ENCODE peak calls at places on chromosome 7, in seven cellular contexts. V is sigmoid colon; F is tibial artery; J is spleen; D is CD8-positive, alpha-beta T cell; C is ovary; B is neural progenitor cell. P is an unnamed sample. For H3K4me1, the result is how much of the 10 kb centered on the place peaks cover.

GRCh38 chr7:139496528-139496927 is 13.1 kb upstream of the KLRG2 start:
- DNase-seq in V (no peak), F (no peak), J (no peak), D (no peak), C (no peak), B (no peak), P (no peak)

GRCh38 chr7:157544980-157545680 is 208.3 kb downstream of the DNAJB6 start:
- DNase-seq in V (peak), F (peak), J (peak), D (no peak), C (peak), B (no peak), P (no peak)

GRCh38 chr7:98423043-98423442 is 22.2 kb upstream of the BAIAP2L1 start:
- DNase-seq in V (no peak), F (no peak), J (no peak), D (no peak), C (no peak), B (no peak), P (no peak)

GRCh38 chr7:120110169-120110568 is 162.8 kb upstream of the KCND2 start:
- DNase-seq in V (no peak), F (no peak), J (no peak), D (no peak), C (no peak), B (no peak), P (no peak)

GRCh38 chr7:16594061-16594460 is 51.5 kb downstream of the ANKMY2 start:
- DNase-seq in V (no peak), F (no peak), J (no peak), D (no peak), C (no peak), B (no peak), P (no peak)

GRCh38 chr7:102895602-102896001 is 17.2 kb upstream of the LRRC17 start:
- DNase-seq in V (no peak), F (no peak), J (no peak), D (no peak), C (no peak), B (no peak), P (no peak)

GRCh38 chr7:42720871-42721835 is 190.7 kb downstream of the C7orf25 start:
- DNase-seq in V (no peak), F (no peak), J (no peak), D (no peak), C (no peak), B (peak), P (no peak)

GRCh38 chr7:135856356-135857144 is 107.9 kb upstream of the FAM180A start:
- DNase-seq in V (no peak), F (no peak), J (no peak), D (no peak), C (no peak), B (no peak), P (no peak)

GRCh38 chr7:3955751-3956696 is 655.0 kb downstream of the SDK1 start:
- DNase-seq in V (no peak), F (no peak), J (no peak), D (no peak), C (no peak), B (no peak), P (no peak)

GRCh38 chr7:16564909-16565426 is 38.3 kb downstream of the LRRC72 start:
- DNase-seq in V (no peak), F (no peak), J (no peak), D (no peak), C (no peak), B (peak), P (no peak)

GRCh38 chr7:157490465-157490912 is 153.7 kb downstream of the DNAJB6 start:
- DNase-seq in V (peak), F (no peak), J (peak), D (peak), C (no peak), B (no peak), P (no peak)

GRCh38 chr7:149321978-149322541 is 60.1 kb downstream of the ZNF783 start:
- DNase-seq in V (no peak), F (no peak), J (no peak), D (no peak), C (no peak), B (no peak), P (no peak)

GRCh38 chr7:6242561-6242960 is 29.9 kb downstream of the CYTH3 start:
- DNase-seq in V (no peak), F (no peak), J (no peak), D (no peak), C (no peak), B (no peak), P (no peak)

GRCh38 chr7:99024066-99024465 is 119.8 kb downstream of the SMURF1 start:
- DNase-seq in V (no peak), F (no peak), J (no peak), D (no peak), C (no peak), B (no peak), P (no peak)

GRCh38 chr7:33143996-33144718 is 14.8 kb downstream of the BBS9 start:
- DNase-seq in V (no peak), F (no peak), J (no peak), D (no peak), C (no peak), B (no peak), P (no peak)

GRCh38 chr7:4794591-4795350 is 19.3 kb downstream of the AP5Z1 start:
- DNase-seq in V (peak), F (no peak), J (no peak), D (no peak), C (no peak), B (no peak), P (no peak)

GRCh38 chr7:107799645-107800264 is 3.3 kb downstream of the SLC26A3 start:
- DNase-seq in V (no peak), F (no peak), J (no peak), D (no peak), C (no peak), B (no peak), P (no peak)

GRCh38 chr7:85685901-85686300 is 499.0 kb upstream of the SEMA3D start:
- DNase-seq in V (no peak), F (no peak), J (no peak), D (no peak), C (no peak), B (no peak), P (no peak)

GRCh38 chr7:131895541-131896173 is 339.2 kb upstream of the PODXL start:
- DNase-seq in V (no peak), F (no peak), J (no peak), D (no peak), C (no peak), B (no peak), P (no peak)

GRCh38 chr7:148261996-148262688 is 328.4 kb upstream of the C7orf33 start:
- DNase-seq in V (no peak), F (no peak), J (no peak), D (no peak), C (no peak), B (peak), P (no peak)

GRCh38 chr7:128827971-128828711 is 2.1 kb upstream of the FLNC start:
- DNase-seq in V (peak), F (no peak), J (no peak), D (no peak), C (no peak), B (peak), P (peak)
- H3K4me3 ChIP-seq in V (no peak), F (no peak), J (no peak), D (no peak), C (no peak), B (no peak), P (peak)

GRCh38 chr7:35422715-35423114 is 168.8 kb upstream of the TBX20 start:
- DNase-seq in V (no peak), F (no peak), J (no peak), D (no peak), C (no peak), B (no peak), P (no peak)
- H3K27ac ChIP-seq in V (no peak), F (no peak), J (no peak), D (no peak), C (no peak), B (no peak), P (no peak)

DNA sequence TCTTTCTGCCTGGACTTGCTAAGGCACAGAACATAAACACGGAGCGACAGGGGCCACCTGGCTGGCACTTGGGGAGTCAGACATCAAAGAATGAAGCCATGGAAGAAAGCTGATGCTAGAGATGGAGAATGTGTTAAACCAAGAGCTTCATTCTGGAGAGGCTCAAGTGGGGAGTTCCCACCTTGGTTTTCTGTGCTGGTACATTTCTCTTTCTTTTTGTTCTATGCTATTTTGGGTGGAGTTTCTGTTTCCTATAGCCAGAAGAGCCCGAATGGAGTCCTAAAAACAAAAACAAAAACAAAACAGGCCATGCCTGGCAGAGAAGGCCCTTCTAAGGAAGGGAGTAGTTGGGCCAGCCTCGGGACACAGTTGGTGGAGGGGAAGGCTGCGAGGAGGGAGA is 148.4 kb upstream of the PRR15 start:
- DNase-seq in V (no peak), F (no peak), J (no peak), D (no peak), C (no peak), B (no peak), P (no peak)
- H3K4me1 ChIP-seq in V (under half), F (under half), J (under half), D (under half), C (under half), B (under half), P (under half)

GRCh38 chr7:74246497-74246896 is 7.7 kb downstream of the RFC2 start:
- DNase-seq in V (no peak), F (no peak), J (no peak), D (no peak), C (no peak), B (no peak), P (no peak)
- H3K4me3 ChIP-seq in V (no peak), F (no peak), J (no peak), D (no peak), C (no peak), B (no peak), P (no peak)

DNA sequence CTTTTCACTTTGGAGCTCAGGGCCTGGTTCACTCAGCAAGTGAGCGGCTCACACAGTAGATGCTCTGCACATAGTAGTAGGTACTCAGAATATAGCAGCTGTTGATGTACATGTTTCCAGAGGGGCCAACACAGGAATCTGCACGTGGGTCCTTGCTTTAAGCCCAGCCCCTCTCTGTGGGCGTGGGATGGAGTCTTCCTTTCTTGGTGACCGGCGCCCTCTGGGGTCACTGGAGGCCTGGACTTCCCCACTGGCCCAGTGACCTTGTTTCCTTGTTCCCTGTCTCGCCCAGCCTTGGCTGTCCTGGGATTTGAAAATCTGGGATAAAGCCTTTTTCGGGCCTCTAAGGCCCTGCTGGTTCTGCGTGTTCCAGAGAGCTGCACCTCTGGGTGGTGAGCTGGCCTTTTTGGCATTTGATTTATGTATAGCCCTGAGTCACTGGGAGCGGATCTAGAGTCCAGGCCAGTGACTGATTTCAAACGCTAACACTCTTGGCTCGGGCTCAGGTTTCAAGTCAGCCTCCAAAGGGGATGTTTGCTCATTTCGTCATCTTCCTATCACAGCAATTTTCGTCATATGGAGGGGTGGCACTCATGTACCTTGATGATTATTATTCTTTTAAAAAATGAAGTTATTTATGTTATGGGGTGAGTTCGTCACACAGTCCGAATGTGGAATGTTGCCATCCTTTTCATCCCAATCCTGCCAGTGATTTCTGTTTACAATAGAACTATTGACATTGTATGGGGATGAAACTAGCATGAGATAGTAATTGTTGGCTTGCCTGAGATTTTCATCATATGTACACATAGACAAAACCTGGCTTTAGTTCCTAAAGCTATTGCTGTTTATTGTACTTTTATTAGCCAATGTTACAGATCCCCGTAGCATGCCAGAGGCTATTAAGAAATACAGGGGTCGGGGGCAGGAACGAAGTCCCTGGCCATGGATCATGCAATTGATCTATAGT is 65.5 kb downstream of the CUX1 start:
- DNase-seq in V (peak), F (peak), J (no peak), D (no peak), C (peak), B (peak), P (peak)
- H3K27ac ChIP-seq in V (peak), F (peak), J (peak), D (no peak), C (no peak), B (no peak), P (peak)

DNA sequence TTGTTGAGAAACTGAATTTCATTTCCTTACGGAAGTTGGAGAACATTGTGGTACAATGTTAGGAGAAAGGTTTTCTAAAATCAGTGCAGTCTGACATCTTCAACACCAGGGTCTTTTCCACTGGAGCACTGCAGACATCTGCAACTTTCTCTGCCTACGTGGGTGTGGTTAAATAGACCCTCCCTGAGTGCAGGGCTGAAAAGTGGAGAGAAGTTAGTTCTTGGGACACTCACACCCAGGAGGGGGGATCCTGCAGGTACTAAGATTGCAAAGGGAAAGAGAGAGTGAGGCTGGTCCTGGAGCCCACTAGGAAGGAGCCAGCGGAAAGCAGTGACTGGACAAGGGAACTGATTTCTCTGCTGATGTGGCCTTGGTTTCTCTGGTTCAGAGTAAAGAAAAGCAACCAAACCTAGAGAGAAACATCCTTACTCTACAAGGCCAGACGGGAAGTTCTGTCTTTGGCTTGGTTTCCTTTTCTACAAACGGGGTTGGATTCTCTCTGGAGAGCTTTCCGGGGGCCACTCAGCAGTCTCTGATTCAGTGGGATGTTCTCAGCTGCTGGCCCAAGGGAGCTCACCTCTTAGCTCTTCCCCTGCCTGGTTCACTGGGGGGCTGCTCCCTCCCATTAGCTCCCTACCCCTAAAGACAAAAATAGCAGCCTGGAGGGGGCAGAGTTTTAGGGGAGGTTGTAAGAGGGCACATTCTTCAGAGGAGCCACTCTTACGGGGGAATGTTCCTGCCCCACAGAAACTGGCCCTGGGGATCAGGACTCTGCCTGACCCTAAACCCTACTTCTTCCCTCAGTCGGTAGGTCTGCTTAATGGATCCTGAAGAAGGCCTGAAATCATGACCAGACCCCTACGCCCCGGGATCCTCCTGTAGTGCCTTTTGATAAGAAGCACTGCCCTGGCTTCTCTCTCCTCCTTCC is 2.7 kb downstream of the UPP1 start:
- DNase-seq in V (no peak), F (no peak), J (peak), D (no peak), C (no peak), B (no peak), P (no peak)
- H3K4me1 ChIP-seq in V (under half), F (under half), J (half or more), D (half or more), C (under half), B (under half), P (under half)

DNA sequence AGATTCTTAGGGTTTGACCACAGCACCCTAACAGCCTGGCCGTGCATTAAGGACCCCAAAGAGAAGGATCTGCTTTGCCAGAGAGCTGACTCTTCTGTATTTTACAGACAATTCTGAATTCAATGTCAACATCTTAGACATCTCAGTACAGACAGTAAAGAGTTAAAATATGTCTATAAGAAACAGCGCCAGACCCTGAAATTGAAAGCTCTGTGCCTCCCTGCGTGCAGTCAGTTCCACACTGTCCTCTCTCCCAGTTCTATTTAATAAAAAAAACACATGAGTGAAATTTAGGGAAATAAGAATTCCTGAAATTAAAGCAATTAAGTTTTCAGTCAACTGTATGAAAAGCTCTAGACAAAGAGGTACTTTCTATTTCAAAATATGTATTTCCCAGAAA is 45.1 kb downstream of the MET start:
- DNase-seq in V (no peak), F (no peak), J (no peak), D (no peak), C (no peak), B (no peak), P (no peak)
- H3K4me3 ChIP-seq in V (no peak), F (no peak), J (no peak), D (no peak), C (no peak), B (no peak), P (peak)

GRCh38 chr7:142298631-142299030 is 40.8 kb upstream of the PRSS58 start:
- DNase-seq in V (no peak), F (no peak), J (no peak), D (no peak), C (no peak), B (no peak), P (no peak)

GRCh38 chr7:142299226-142299625 is 41.4 kb upstream of the PRSS58 start:
- DNase-seq in V (no peak), F (no peak), J (no peak), D (no peak), C (no peak), B (no peak), P (no peak)

GRCh38 chr7:142300689-142301088 is 42.8 kb upstream of the PRSS58 start:
- DNase-seq in V (no peak), F (no peak), J (no peak), D (no peak), C (no peak), B (peak), P (no peak)

GRCh38 chr7:142301299-142301698 is 43.4 kb upstream of the PRSS58 start:
- DNase-seq in V (no peak), F (no peak), J (no peak), D (no peak), C (no peak), B (no peak), P (no peak)

GRCh38 chr7:142298009-142298408 is 40.2 kb upstream of the PRSS58 start:
- DNase-seq in V (no peak), F (no peak), J (no peak), D (no peak), C (no peak), B (peak), P (no peak)
- H3K27ac ChIP-seq in V (no peak), F (no peak), J (no peak), D (no peak), C (no peak), B (no peak), P (no peak)

GRCh38 chr7:30472081-30472770 is 6.4 kb downstream of the NOD1 start:
- DNase-seq in V (peak), F (no peak), J (no peak), D (no peak), C (no peak), B (no peak), P (no peak)

GRCh38 chr7:30473393-30473775 is 5.2 kb downstream of the NOD1 start:
- DNase-seq in V (no peak), F (no peak), J (no peak), D (no peak), C (no peak), B (no peak), P (no peak)

GRCh38 chr7:30474485-30474884 is 4.1 kb downstream of the NOD1 start:
- DNase-seq in V (peak), F (no peak), J (no peak), D (no peak), C (no peak), B (no peak), P (no peak)

GRCh38 chr7:30473903-30474302 is 4.7 kb downstream of the NOD1 start:
- DNase-seq in V (no peak), F (no peak), J (no peak), D (no peak), C (no peak), B (no peak), P (no peak)

GRCh38 chr7:30472771-30473392 is 5.7 kb downstream of the NOD1 start:
- DNase-seq in V (peak), F (no peak), J (no peak), D (no peak), C (no peak), B (no peak), P (no peak)
- H3K4me1 ChIP-seq in V (half or more), F (half or more), J (half or more), D (under half), C (half or more), B (under half), P (under half)

GRCh38 chr7:128404826-128405344 is 4.9 kb downstream of the IMPDH1 start:
- DNase-seq in V (no peak), F (no peak), J (no peak), D (no peak), C (no peak), B (no peak), P (no peak)

GRCh38 chr7:128405345-128406146 is 4.2 kb downstream of the IMPDH1 start:
- DNase-seq in V (no peak), F (no peak), J (peak), D (peak), C (peak), B (peak), P (peak)

GRCh38 chr7:128402346-128402745 is 7.4 kb downstream of the IMPDH1 start:
- DNase-seq in V (no peak), F (no peak), J (no peak), D (no peak), C (no peak), B (no peak), P (no peak)

GRCh38 chr7:128403676-128404075 is 6.1 kb downstream of the IMPDH1 start:
- DNase-seq in V (no peak), F (no peak), J (no peak), D (no peak), C (no peak), B (no peak), P (no peak)

GRCh38 chr7:128404143-128404681 is 5.6 kb downstream of the IMPDH1 start:
- DNase-seq in V (no peak), F (no peak), J (no peak), D (no peak), C (no peak), B (no peak), P (no peak)
- H3K4me3 ChIP-seq in V (no peak), F (no peak), J (peak), D (no peak), C (no peak), B (no peak), P (no peak)

P was measured in psoas muscle.